ENCODE peak calls at places on chromosomes 5 and 9, in eight cellular contexts. W is non-pigmented ciliary epithelial cell; J is fibroblast of pulmonary artery; D is stimulated activated CD4-positive, alpha-beta T cell treated with anti-CD3 and anti-CD28 coated beads, Interleukin-15, amount 100 ng/mL, for 24 hours; V is psoas muscle; P is activated T-cell treated with anti-CD3 and anti-CD28 coated beads for 1 hour; X is Karpas-422; Q is NCI-H345. E is an unnamed sample.

GRCh38 chr5:73638344-73639095 is 12.5 kb downstream of the ARHGEF28 start:
- DNase-seq in W (peak), J (peak), D (no peak), V (no peak), P (no peak), X (no peak), Q (no peak), E (no peak)

GRCh38 chr9:113712053-113712452 is 164.1 kb upstream of the ZNF618 start:
- DNase-seq in W (no peak), J (peak), D (no peak), V (no peak), P (no peak), X (no peak), Q (no peak), E (no peak)

GRCh38 chr5:178449163-178450060 is 140.8 kb downstream of the COL23A1 start:
- DNase-seq in W (no peak), J (no peak), D (no peak), V (no peak), P (no peak), X (no peak), Q (no peak), E (no peak)

GRCh38 chr9:93577940-93578682 is 1.7 kb downstream of the PHF2 start:
- DNase-seq in W (no peak), J (no peak), D (no peak), V (no peak), P (no peak), X (no peak), Q (no peak), E (no peak)

GRCh38 chr5:31561936-31562335 is 29.8 kb downstream of the C5orf22 start:
- DNase-seq in W (no peak), J (no peak), D (no peak), V (no peak), P (no peak), X (no peak), Q (no peak), E (no peak)

GRCh38 chr5:58462154-58462553 is 2.3 kb upstream of the PLK2 start:
- DNase-seq in W (no peak), J (peak), D (no peak), V (no peak), P (no peak), X (peak), Q (peak), E (no peak)

GRCh38 chr9:86424246-86424891 is 70.2 kb upstream of the TUT7 start:
- DNase-seq in W (no peak), J (peak), D (no peak), V (no peak), P (no peak), X (no peak), Q (no peak), E (no peak)

GRCh38 chr9:20622330-20623020 is at the start of gene MLLT3:
- DNase-seq in W (peak), J (peak), D (peak), V (peak), P (peak), X (peak), Q (peak), E (peak)

GRCh38 chr5:153445875-153446567 is 44.4 kb upstream of the GRIA1 start:
- DNase-seq in W (no peak), J (peak), D (no peak), V (no peak), P (no peak), X (no peak), Q (peak), E (peak)

GRCh38 chr5:64612349-64612961 is 77.8 kb upstream of the SHISAL2B start:
- DNase-seq in W (peak), J (peak), D (peak), V (no peak), P (no peak), X (peak), Q (peak), E (peak)

GRCh38 chr5:32090755-32091128 is 83.4 kb downstream of the GOLPH3 start:
- DNase-seq in W (no peak), J (no peak), D (no peak), V (no peak), P (no peak), X (no peak), Q (no peak), E (no peak)

GRCh38 chr5:39057745-39058144 is 16.5 kb downstream of the RICTOR start:
- DNase-seq in W (no peak), J (no peak), D (no peak), V (no peak), P (no peak), X (no peak), Q (no peak), E (no peak)

GRCh38 chr9:96080364-96080763 is 204.9 kb downstream of the ERCC6L2 start:
- DNase-seq in W (no peak), J (peak), D (no peak), V (no peak), P (no peak), X (no peak), Q (no peak), E (no peak)

GRCh38 chr9:77166193-77166592 is 11.1 kb upstream of the VPS13A start:
- DNase-seq in W (no peak), J (no peak), D (no peak), V (no peak), P (no peak), X (no peak), Q (no peak), E (no peak)

GRCh38 chr5:17405976-17406876 is 91.8 kb upstream of the TAF11L2 start:
- DNase-seq in W (no peak), J (no peak), D (no peak), V (no peak), P (no peak), X (no peak), Q (no peak), E (no peak)

GRCh38 chr5:62461561-62461960 is 49.0 kb downstream of the IPO11 start:
- DNase-seq in W (no peak), J (no peak), D (no peak), V (no peak), P (no peak), X (no peak), Q (no peak), E (no peak)

GRCh38 chr5:54704825-54705224 is 187.3 kb downstream of the SNX18 start:
- DNase-seq in W (no peak), J (no peak), D (no peak), V (no peak), P (no peak), X (no peak), Q (no peak), E (no peak)

GRCh38 chr5:96706433-96707111 is 44.4 kb downstream of the CAST start:
- DNase-seq in W (no peak), J (no peak), D (no peak), V (peak), P (no peak), X (peak), Q (no peak), E (no peak)

GRCh38 chr5:38509185-38509584 is 47.3 kb downstream of the LIFR start:
- DNase-seq in W (peak), J (peak), D (no peak), V (no peak), P (no peak), X (no peak), Q (no peak), E (no peak)

GRCh38 chr9:93958121-93958874 is 3.1 kb upstream of the BARX1 start:
- DNase-seq in W (no peak), J (no peak), D (peak), V (no peak), P (no peak), X (no peak), Q (no peak), E (no peak)

GRCh38 chr9:72665421-72665820 is 144.0 kb downstream of the TMC1 start:
- DNase-seq in W (peak), J (peak), D (no peak), V (no peak), P (no peak), X (no peak), Q (no peak), E (no peak)

GRCh38 chr9:79574716-79575242 is 3.0 kb downstream of the TLE4 start:
- DNase-seq in W (no peak), J (no peak), D (no peak), V (no peak), P (no peak), X (peak), Q (no peak), E (no peak)

GRCh38 chr5:96736937-96737336 is 70.8 kb downstream of the ERAP1 start:
- DNase-seq in W (no peak), J (no peak), D (no peak), V (no peak), P (no peak), X (no peak), Q (no peak), E (no peak)

GRCh38 chr9:25205285-25205684 is 473.0 kb downstream of the TUSC1 start:
- DNase-seq in W (no peak), J (no peak), D (no peak), V (no peak), P (no peak), X (no peak), Q (no peak), E (no peak)

GRCh38 chr5:131610198-131611063 is 24.6 kb downstream of the RAPGEF6 start:
- DNase-seq in W (peak), J (peak), D (no peak), V (no peak), P (no peak), X (no peak), Q (no peak), E (no peak)

GRCh38 chr9:136584401-136585328 is 38.8 kb upstream of the NOTCH1 start:
- DNase-seq in W (no peak), J (peak), D (no peak), V (peak), P (no peak), X (no peak), Q (no peak), E (peak)

GRCh38 chr5:123681061-123681460 is 169.1 kb downstream of the CSNK1G3 start:
- DNase-seq in W (no peak), J (no peak), D (no peak), V (no peak), P (no peak), X (no peak), Q (no peak), E (no peak)

GRCh38 chr9:98016137-98016680 is 33.1 kb downstream of the ANP32B start:
- DNase-seq in W (no peak), J (no peak), D (no peak), V (no peak), P (no peak), X (no peak), Q (no peak), E (no peak)

GRCh38 chr9:75866273-75866871 is 24.1 kb upstream of the PCSK5 start:
- DNase-seq in W (no peak), J (peak), D (peak), V (no peak), P (peak), X (peak), Q (peak), E (no peak)

GRCh38 chr5:71014186-71014585 is 11.0 kb downstream of the NAIP start:
- DNase-seq in W (no peak), J (no peak), D (no peak), V (no peak), P (no peak), X (no peak), Q (no peak), E (no peak)

GRCh38 chr9:86792136-86792535 is 155.2 kb downstream of the GAS1 start:
- DNase-seq in W (no peak), J (no peak), D (no peak), V (no peak), P (no peak), X (no peak), Q (no peak), E (no peak)

GRCh38 chr9:88733651-88734470 is 198.9 kb downstream of the NXNL2 start:
- DNase-seq in W (no peak), J (peak), D (no peak), V (peak), P (no peak), X (no peak), Q (no peak), E (peak)

GRCh38 chr9:136438548-136438908 is 1.1 kb downstream of the INPP5E start:
- DNase-seq in W (no peak), J (no peak), D (no peak), V (no peak), P (no peak), X (no peak), Q (no peak), E (no peak)